ENCODE peak calls at places on chromosomes 13 and 19, in five cellular contexts. One of them, this sample, is unnamed.

GRCh38 chr13:20815469-20815868 is 41.7 kb upstream of the EEF1AKMT1 start:
- DNase-seq in A549: no peak
- DNase-seq in fibroblast of villous mesenchyme: peak; percentile 24
- DNase-seq in cardiac fibroblast: peak; percentile 34
- DNase-seq in foreskin fibroblast: peak; percentile 39
- DNase-seq in this sample: no peak

GRCh38 chr13:43122706-43123268 is 99.4 kb downstream of the DNAJC15 start:
- DNase-seq in A549: no peak
- DNase-seq in fibroblast of villous mesenchyme: no peak
- DNase-seq in cardiac fibroblast: no peak
- DNase-seq in foreskin fibroblast: no peak
- DNase-seq in this sample: no peak

GRCh38 chr13:59787679-59788078 is 376.0 kb downstream of the DIAPH3 start:
- DNase-seq in A549: no peak
- DNase-seq in fibroblast of villous mesenchyme: no peak
- DNase-seq in cardiac fibroblast: no peak
- DNase-seq in foreskin fibroblast: no peak
- DNase-seq in this sample: no peak

GRCh38 chr13:21060063-21060826 is 1.1 kb downstream of the LATS2 start:
- DNase-seq in A549: peak; percentile 45
- DNase-seq in fibroblast of villous mesenchyme: peak; percentile 69
- DNase-seq in cardiac fibroblast: peak; percentile 60
- DNase-seq in foreskin fibroblast: peak; percentile 67
- DNase-seq in this sample: peak; percentile 48

GRCh38 chr19:13693933-13694332 is 70.4 kb upstream of the MRI1 start:
- DNase-seq in A549: no peak
- DNase-seq in fibroblast of villous mesenchyme: no peak
- DNase-seq in cardiac fibroblast: no peak
- DNase-seq in foreskin fibroblast: no peak
- DNase-seq in this sample: no peak

GRCh38 chr13:110912651-110913051 is 2.2 kb downstream of the ANKRD10 start:
- DNase-seq in A549: peak; percentile 12
- DNase-seq in fibroblast of villous mesenchyme: peak; percentile 80
- DNase-seq in cardiac fibroblast: peak; percentile 89
- DNase-seq in foreskin fibroblast: peak; percentile 62
- DNase-seq in this sample: peak; percentile 82

GRCh38 chr13:95745289-95745688 is 68.3 kb downstream of the DNAJC3 start:
- DNase-seq in A549: no peak
- DNase-seq in fibroblast of villous mesenchyme: no peak
- DNase-seq in cardiac fibroblast: no peak
- DNase-seq in foreskin fibroblast: no peak
- DNase-seq in this sample: no peak

GRCh38 chr19:3146677-3147100 is 10.9 kb downstream of the GNA15 start:
- DNase-seq in A549: no peak
- DNase-seq in fibroblast of villous mesenchyme: no peak
- DNase-seq in cardiac fibroblast: no peak
- DNase-seq in foreskin fibroblast: no peak
- DNase-seq in this sample: no peak

GRCh38 chr13:24681930-24682329 is 1.7 kb downstream of the ATP12A start:
- DNase-seq in A549: no peak
- DNase-seq in fibroblast of villous mesenchyme: no peak
- DNase-seq in cardiac fibroblast: no peak
- DNase-seq in foreskin fibroblast: no peak
- DNase-seq in this sample: no peak

GRCh38 chr13:27927444-27928352 is 7.9 kb downstream of the PDX1 start:
- DNase-seq in A549: no peak
- DNase-seq in fibroblast of villous mesenchyme: no peak
- DNase-seq in cardiac fibroblast: no peak
- DNase-seq in foreskin fibroblast: no peak
- DNase-seq in this sample: no peak

GRCh38 chr13:62837895-62838294 is 1422.2 kb upstream of the PCDH20 start:
- DNase-seq in A549: peak; percentile 9
- DNase-seq in fibroblast of villous mesenchyme: peak; percentile 6
- DNase-seq in cardiac fibroblast: peak; percentile 41
- DNase-seq in foreskin fibroblast: peak; percentile 81
- DNase-seq in this sample: peak; percentile 54

GRCh38 chr13:49418206-49418605 is 25.7 kb downstream of the CAB39L start:
- DNase-seq in A549: no peak
- DNase-seq in fibroblast of villous mesenchyme: no peak
- DNase-seq in cardiac fibroblast: no peak
- DNase-seq in foreskin fibroblast: no peak
- DNase-seq in this sample: no peak

GRCh38 chr13:35499131-35500051 is 22.9 kb upstream of the MAB21L1 start:
- DNase-seq in A549: no peak
- DNase-seq in fibroblast of villous mesenchyme: no peak
- DNase-seq in cardiac fibroblast: no peak
- DNase-seq in foreskin fibroblast: no peak
- DNase-seq in this sample: no peak

GRCh38 chr19:49691243-49692101 is 556 bp downstream of the CPT1C start:
- DNase-seq in A549: no peak
- DNase-seq in fibroblast of villous mesenchyme: peak; percentile 55
- DNase-seq in cardiac fibroblast: peak; percentile 68
- DNase-seq in foreskin fibroblast: peak; percentile 91
- DNase-seq in this sample: peak; percentile 70

GRCh38 chr13:98089826-98090225 is 53.1 kb upstream of the FARP1 start:
- DNase-seq in A549: no peak
- DNase-seq in fibroblast of villous mesenchyme: no peak
- DNase-seq in cardiac fibroblast: peak; percentile 49
- DNase-seq in foreskin fibroblast: peak; percentile 50
- DNase-seq in this sample: peak; percentile 11

GRCh38 chr19:50663280-50663790 is 14.1 kb downstream of the C19orf81 start:
- DNase-seq in A549: peak; percentile 78
- DNase-seq in fibroblast of villous mesenchyme: no peak
- DNase-seq in cardiac fibroblast: no peak
- DNase-seq in foreskin fibroblast: peak; percentile 10
- DNase-seq in this sample: peak; percentile 2

GRCh38 chr19:42255766-42256750 is 1.1 kb upstream of the ERF start:
- DNase-seq in A549: peak; percentile 80
- DNase-seq in fibroblast of villous mesenchyme: peak; percentile 68
- DNase-seq in cardiac fibroblast: peak; percentile 71
- DNase-seq in foreskin fibroblast: peak; percentile 74
- DNase-seq in this sample: peak; percentile 44

GRCh38 chr13:98517576-98518310 is 59.2 kb downstream of the STK24 start:
- DNase-seq in A549: no peak
- DNase-seq in fibroblast of villous mesenchyme: no peak
- DNase-seq in cardiac fibroblast: no peak
- DNase-seq in foreskin fibroblast: no peak
- DNase-seq in this sample: no peak

GRCh38 chr19:48806818-48807589 is 3.8 kb downstream of the BCAT2 start:
- DNase-seq in A549: peak; percentile 76
- DNase-seq in fibroblast of villous mesenchyme: peak; percentile 41
- DNase-seq in cardiac fibroblast: peak; percentile 60
- DNase-seq in foreskin fibroblast: peak; percentile 62
- DNase-seq in this sample: peak; percentile 53

GRCh38 chr19:58277748-58278147 is 1.0 kb upstream of the ZNF8 start:
- DNase-seq in A549: no peak
- DNase-seq in fibroblast of villous mesenchyme: no peak
- DNase-seq in cardiac fibroblast: no peak
- DNase-seq in foreskin fibroblast: no peak
- DNase-seq in this sample: no peak

GRCh38 chr13:65894049-65894448 is 1336.1 kb downstream of the PCDH9 start:
- DNase-seq in A549: no peak
- DNase-seq in fibroblast of villous mesenchyme: no peak
- DNase-seq in cardiac fibroblast: no peak
- DNase-seq in foreskin fibroblast: no peak
- DNase-seq in this sample: no peak

GRCh38 chr19:29831686-29832085 is 19.9 kb downstream of the CCNE1 start:
- DNase-seq in A549: no peak
- DNase-seq in fibroblast of villous mesenchyme: no peak
- DNase-seq in cardiac fibroblast: no peak
- DNase-seq in foreskin fibroblast: no peak
- DNase-seq in this sample: no peak

GRCh38 chr13:113791761-113792160 is 32.7 kb downstream of the TMEM255B start:
- DNase-seq in A549: no peak
- DNase-seq in fibroblast of villous mesenchyme: no peak
- DNase-seq in cardiac fibroblast: no peak
- DNase-seq in foreskin fibroblast: no peak
- DNase-seq in this sample: no peak

GRCh38 chr19:11164879-11165406 is 9.4 kb upstream of the SPC24 start:
- DNase-seq in A549: no peak
- DNase-seq in fibroblast of villous mesenchyme: peak; percentile 86
- DNase-seq in cardiac fibroblast: peak; percentile 95
- DNase-seq in foreskin fibroblast: peak; percentile 93
- DNase-seq in this sample: peak; percentile 92

GRCh38 chr19:30898353-30899103 is 450.7 kb downstream of the TSHZ3 start:
- DNase-seq in A549: no peak
- DNase-seq in fibroblast of villous mesenchyme: no peak
- DNase-seq in cardiac fibroblast: no peak
- DNase-seq in foreskin fibroblast: no peak
- DNase-seq in this sample: no peak

GRCh38 chr13:109945206-109945960 is 159.0 kb upstream of the IRS2 start:
- DNase-seq in A549: peak; percentile 4
- DNase-seq in fibroblast of villous mesenchyme: peak; percentile 80
- DNase-seq in cardiac fibroblast: peak; percentile 95
- DNase-seq in foreskin fibroblast: peak; percentile 96
- DNase-seq in this sample: peak; percentile 96

GRCh38 chr13:101025925-101026324 is 351.3 kb upstream of the TMTC4 start:
- DNase-seq in A549: no peak
- DNase-seq in fibroblast of villous mesenchyme: no peak
- DNase-seq in cardiac fibroblast: no peak
- DNase-seq in foreskin fibroblast: no peak
- DNase-seq in this sample: no peak

GRCh38 chr19:31546561-31546960 is 197.3 kb upstream of the TSHZ3 start:
- DNase-seq in A549: no peak
- DNase-seq in fibroblast of villous mesenchyme: no peak
- DNase-seq in cardiac fibroblast: no peak
- DNase-seq in foreskin fibroblast: no peak
- DNase-seq in this sample: no peak

GRCh38 chr13:73622375-73622774 is 511.8 kb downstream of the KLF12 start:
- DNase-seq in A549: no peak
- DNase-seq in fibroblast of villous mesenchyme: no peak
- DNase-seq in cardiac fibroblast: no peak
- DNase-seq in foreskin fibroblast: no peak
- DNase-seq in this sample: no peak

GRCh38 chr19:19110410-19111137 is 27.7 kb downstream of the TMEM161A start:
- DNase-seq in A549: peak; percentile 10
- DNase-seq in fibroblast of villous mesenchyme: no peak
- DNase-seq in cardiac fibroblast: no peak
- DNase-seq in foreskin fibroblast: peak; percentile 19
- DNase-seq in this sample: no peak

GRCh38 chr13:112160558-112160957 is 93.6 kb downstream of the SOX1 start:
- DNase-seq in A549: no peak
- DNase-seq in fibroblast of villous mesenchyme: no peak
- DNase-seq in cardiac fibroblast: no peak
- DNase-seq in foreskin fibroblast: no peak
- DNase-seq in this sample: no peak

GRCh38 chr19:51366999-51367564 is 894 bp upstream of the ETFB start:
- DNase-seq in A549: no peak
- DNase-seq in fibroblast of villous mesenchyme: no peak
- DNase-seq in cardiac fibroblast: no peak
- DNase-seq in foreskin fibroblast: no peak
- DNase-seq in this sample: no peak

GRCh38 chr19:30931307-30931706 is 417.9 kb downstream of the TSHZ3 start:
- DNase-seq in A549: no peak
- DNase-seq in fibroblast of villous mesenchyme: no peak
- DNase-seq in cardiac fibroblast: no peak
- DNase-seq in foreskin fibroblast: no peak
- DNase-seq in this sample: no peak

GRCh38 chr19:39157997-39158389 is 32.4 kb downstream of the PAK4 start:
- DNase-seq in A549: no peak
- DNase-seq in fibroblast of villous mesenchyme: no peak
- DNase-seq in cardiac fibroblast: no peak
- DNase-seq in foreskin fibroblast: no peak
- DNase-seq in this sample: no peak

GRCh38 chr13:97344250-97345175 is 89.5 kb upstream of the RAP2A start:
- DNase-seq in A549: peak; percentile 57
- DNase-seq in fibroblast of villous mesenchyme: peak; percentile 62
- DNase-seq in cardiac fibroblast: peak; percentile 79
- DNase-seq in foreskin fibroblast: peak; percentile 83
- DNase-seq in this sample: peak; percentile 75

GRCh38 chr19:33193269-33193863 is 764 bp upstream of the LRP3 start:
- DNase-seq in A549: no peak
- DNase-seq in fibroblast of villous mesenchyme: no peak
- DNase-seq in cardiac fibroblast: no peak
- DNase-seq in foreskin fibroblast: no peak
- DNase-seq in this sample: no peak
- H3K4me3 ChIP-seq in A549: peak overlapping the region; percentile 69
- H3K4me3 ChIP-seq in fibroblast of villous mesenchyme: no peak overlapping the region
- H3K4me3 ChIP-seq in cardiac fibroblast: no peak overlapping the region
- H3K4me3 ChIP-seq in foreskin fibroblast: no peak overlapping the region
- H3K4me3 ChIP-seq in this sample: no peak overlapping the region

GRCh38 chr19:5501907-5502306 is 46.7 kb downstream of the ZNRF4 start:
- DNase-seq in A549: no peak
- DNase-seq in fibroblast of villous mesenchyme: no peak
- DNase-seq in cardiac fibroblast: no peak
- DNase-seq in foreskin fibroblast: no peak
- DNase-seq in this sample: no peak

GRCh38 chr19:5504115-5504514 is 48.9 kb downstream of the ZNRF4 start:
- DNase-seq in A549: no peak
- DNase-seq in fibroblast of villous mesenchyme: no peak
- DNase-seq in cardiac fibroblast: no peak
- DNase-seq in foreskin fibroblast: no peak
- DNase-seq in this sample: no peak

GRCh38 chr19:5498817-5499535 is 43.8 kb downstream of the ZNRF4 start:
- DNase-seq in A549: no peak
- DNase-seq in fibroblast of villous mesenchyme: no peak
- DNase-seq in cardiac fibroblast: no peak
- DNase-seq in foreskin fibroblast: no peak
- DNase-seq in this sample: no peak

GRCh38 chr19:5507056-5507624 is 51.9 kb downstream of the ZNRF4 start:
- DNase-seq in A549: no peak
- DNase-seq in fibroblast of villous mesenchyme: no peak
- DNase-seq in cardiac fibroblast: no peak
- DNase-seq in foreskin fibroblast: no peak
- DNase-seq in this sample: no peak

DNA sequence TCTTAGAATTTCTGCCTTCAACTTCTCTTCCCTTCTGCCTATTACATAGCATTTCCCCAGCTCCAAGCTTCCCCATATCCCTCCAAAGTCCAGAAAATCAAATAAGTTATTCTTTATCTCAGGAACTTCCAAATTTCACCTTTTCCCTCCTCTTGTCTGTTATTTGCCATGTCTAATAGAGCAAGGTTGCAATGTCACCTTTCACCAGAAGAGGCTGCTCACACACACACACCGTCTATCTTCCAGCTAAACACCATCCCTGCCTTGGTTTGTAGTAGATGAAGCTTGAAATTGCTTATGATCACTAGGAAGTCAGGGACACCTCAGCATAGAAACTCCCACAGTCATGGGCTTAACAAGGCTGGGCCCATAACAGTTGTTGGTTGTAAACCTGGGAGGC is 48.4 kb downstream of the ZNRF4 start:
- DNase-seq in A549: peak; percentile 46
- DNase-seq in fibroblast of villous mesenchyme: no peak
- DNase-seq in cardiac fibroblast: no peak
- DNase-seq in foreskin fibroblast: no peak
- DNase-seq in this sample: peak; percentile 6
- TF ChIP-seq CTCF in A549: no peak
- TF ChIP-seq CTCF in fibroblast of villous mesenchyme: no peak
- TF ChIP-seq CTCF in cardiac fibroblast: peak; percentile 19
- TF ChIP-seq CTCF in foreskin fibroblast: no peak
- TF ChIP-seq CTCF in this sample: peak; percentile 22

GRCh38 chr13:40981949-40982348 is 37.2 kb downstream of the ELF1 start:
- DNase-seq in A549: no peak
- DNase-seq in fibroblast of villous mesenchyme: no peak
- DNase-seq in cardiac fibroblast: peak; percentile 8
- DNase-seq in foreskin fibroblast: no peak
- DNase-seq in this sample: no peak
- H3K4me3 ChIP-seq in A549: no peak overlapping the region
- H3K4me3 ChIP-seq in fibroblast of villous mesenchyme: no peak overlapping the region
- H3K4me3 ChIP-seq in cardiac fibroblast: peak overlapping the region; percentile 0
- H3K4me3 ChIP-seq in foreskin fibroblast: no peak overlapping the region
- H3K4me3 ChIP-seq in this sample: no peak overlapping the region

GRCh38 chr19:33998739-33999345 is 173.5 kb upstream of the LSM14A start:
- DNase-seq in A549: peak; percentile 16
- DNase-seq in fibroblast of villous mesenchyme: peak; percentile 8
- DNase-seq in cardiac fibroblast: peak; percentile 21
- DNase-seq in foreskin fibroblast: peak; percentile 9
- DNase-seq in this sample: peak; percentile 11
- TF ChIP-seq CTCF in A549: peak; percentile 82
- TF ChIP-seq CTCF in fibroblast of villous mesenchyme: peak; percentile 32
- TF ChIP-seq CTCF in cardiac fibroblast: peak; percentile 31
- TF ChIP-seq CTCF in foreskin fibroblast: peak; percentile 18
- TF ChIP-seq CTCF in this sample: peak; percentile 35